ENCODE peak calls at places on chromosomes 3 and 15, in four cellular contexts. G is sigmoid colon, K is nephron progenitor cell, N is right lobe of liver. Z is an unnamed sample.

GRCh38 chr15:33735637-33736247 is 232.6 kb upstream of the CHRM5 start:
- DNase-seq in G (no peak), N (no peak), K (peak), Z (no peak)

GRCh38 chr3:195537995-195538394 is 5.1 kb downstream of the PPP1R2 start:
- DNase-seq in G (no peak), K (no peak), N (no peak), Z (no peak)

GRCh38 chr3:178513539-178514410 is 22.5 kb upstream of the KCNMB2 start:
- DNase-seq in G (no peak), N (no peak), K (no peak), Z (no peak)

GRCh38 chr3:137110392-137110996 is 152.7 kb downstream of the IL20RB start:
- DNase-seq in K (no peak), G (no peak), N (no peak), Z (no peak)

GRCh38 chr15:65421360-65422215 is 1.2 kb downstream of the IGDCC4 start:
- DNase-seq in K (peak), G (peak), N (no peak), Z (peak)

GRCh38 chr3:183540501-183541234 is 14.8 kb downstream of the KLHL6 start:
- DNase-seq in G (no peak), N (no peak), K (no peak), Z (no peak)

GRCh38 chr3:135991621-135992020 is 26.1 kb downstream of the PPP2R3A start:
- DNase-seq in G (no peak), N (no peak), K (no peak), Z (no peak)

GRCh38 chr3:52912885-52913731 is 15.8 kb upstream of the STIMATE start:
- DNase-seq in N (no peak), G (no peak), K (no peak), Z (no peak)

GRCh38 chr3:146493761-146494160 is 24.4 kb upstream of the PLSCR2 start:
- DNase-seq in N (no peak), K (no peak), G (no peak), Z (no peak)

GRCh38 chr3:64456674-64457073 is 231.1 kb downstream of the ADAMTS9 start:
- DNase-seq in G (no peak), N (no peak), K (no peak), Z (no peak)

GRCh38 chr3:136929984-136930671 is 27.7 kb upstream of the IL20RB start:
- DNase-seq in K (no peak), G (peak), N (peak), Z (no peak)

GRCh38 chr15:94674251-94674650 is 442.9 kb downstream of the MCTP2 start:
- DNase-seq in N (no peak), K (no peak), G (no peak), Z (no peak)

GRCh38 chr3:15654096-15654495 is 52.6 kb downstream of the BTD start:
- DNase-seq in N (no peak), G (no peak), K (no peak), Z (no peak)

GRCh38 chr3:41881233-41881821 is 80.6 kb downstream of the ULK4 start:
- DNase-seq in K (peak), G (no peak), N (no peak), Z (no peak)

GRCh38 chr3:49422379-49423248 is at the start of gene AMT:
- DNase-seq in K (peak), G (no peak), N (peak), Z (no peak)

GRCh38 chr15:81152799-81153198 is 18.7 kb downstream of the CFAP161 start:
- DNase-seq in G (no peak), K (no peak), N (no peak), Z (no peak)

GRCh38 chr3:37308247-37308646 is 133.9 kb upstream of the LRRFIP2 start:
- DNase-seq in K (no peak), G (no peak), N (no peak), Z (no peak)

GRCh38 chr15:65981837-65982696 is 112.8 kb downstream of the RAB11A start:
- DNase-seq in N (no peak), K (peak), G (no peak), Z (no peak)

GRCh38 chr3:50648297-50648696 is 26.4 kb upstream of the DOCK3 start:
- DNase-seq in K (peak), N (no peak), G (no peak), Z (no peak)

GRCh38 chr15:59590027-59590426 is 21.6 kb upstream of the GCNT3 start:
- DNase-seq in N (no peak), K (no peak), G (no peak), Z (no peak)

GRCh38 chr3:196502775-196503181 is 790 bp downstream of the RNF168 start:
- DNase-seq in K (peak), G (peak), N (peak), Z (no peak)

GRCh38 chr15:57160823-57161560 is 215.3 kb upstream of the CGNL1 start:
- DNase-seq in N (no peak), G (no peak), K (no peak), Z (no peak)

GRCh38 chr3:152071924-152072323 is 196.8 kb upstream of the MBNL1 start:
- DNase-seq in N (no peak), K (no peak), G (no peak), Z (no peak)

GRCh38 chr3:90015688-90016356 is 908.4 kb downstream of the EPHA3 start:
- DNase-seq in K (peak), G (no peak), N (no peak), Z (no peak)

GRCh38 chr3:30631237-30631961 is 25.0 kb downstream of the TGFBR2 start:
- DNase-seq in G (no peak), N (no peak), K (no peak), Z (no peak)

GRCh38 chr3:9831253-9831652 is 12.6 kb downstream of the RPUSD3 start:
- DNase-seq in N (no peak), G (no peak), K (no peak), Z (no peak)

GRCh38 chr15:79673416-79674123 is 223.2 kb downstream of the MTHFS start:
- DNase-seq in G (no peak), N (no peak), K (no peak), Z (no peak)

GRCh38 chr3:184126006-184126405 is 9.2 kb upstream of the EIF2B5 start:
- DNase-seq in K (no peak), G (no peak), N (no peak), Z (no peak)

GRCh38 chr3:132660056-132660744 is at the start of gene UBA5:
- DNase-seq in N (peak), K (peak), G (peak), Z (peak)

GRCh38 chr3:11188231-11188630 is 33.9 kb downstream of the HRH1 start:
- DNase-seq in K (no peak), N (no peak), G (no peak), Z (no peak)

GRCh38 chr3:44712455-44713075 is at the start of gene ZNF502:
- DNase-seq in K (peak), G (peak), N (peak), Z (peak)

GRCh38 chr3:40980467-40980866 is 218.8 kb upstream of the CTNNB1 start:
- DNase-seq in N (no peak), K (no peak), G (no peak), Z (no peak)

GRCh38 chr15:90205050-90205848 is 4.1 kb downstream of the SEMA4B start:
- DNase-seq in N (no peak), G (no peak), K (no peak), Z (no peak)

GRCh38 chr3:46868301-46868700 is 5.1 kb upstream of the MYL3 start:
- DNase-seq in K (no peak), G (no peak), N (no peak), Z (no peak)

GRCh38 chr15:32994810-32995424 is 199.6 kb downstream of the FMN1 start:
- DNase-seq in K (no peak), G (no peak), N (no peak), Z (no peak)

GRCh38 chr3:148464246-148464645 is 233.5 kb upstream of the AGTR1 start:
- DNase-seq in N (no peak), K (no peak), G (no peak), Z (no peak)

GRCh38 chr3:105532251-105532650 is 165.5 kb downstream of the ALCAM start:
- DNase-seq in N (no peak), G (no peak), K (no peak), Z (no peak)

GRCh38 chr15:35833590-35833989 is 287.6 kb upstream of the DPH6 start:
- DNase-seq in G (no peak), K (no peak), N (no peak), Z (no peak)

GRCh38 chr3:13776253-13777050 is 103.4 kb downstream of the WNT7A start:
- DNase-seq in G (no peak), K (no peak), N (peak), Z (no peak)
- TF ChIP-seq CTCF in G (no peak), K (no peak), N (no peak), Z (no peak)

GRCh38 chr3:119146578-119147375 is 812 bp downstream of the TEX55 start:
- DNase-seq in K (no peak), G (no peak), N (no peak), Z (no peak)

GRCh38 chr3:119145128-119145499 is 851 bp upstream of the TEX55 start:
- DNase-seq in N (no peak), K (no peak), G (no peak), Z (no peak)

GRCh38 chr3:119148493-119149180 is 2.7 kb downstream of the TEX55 start:
- DNase-seq in G (no peak), N (no peak), K (no peak), Z (no peak)

GRCh38 chr3:119147494-119147893 is 1.5 kb downstream of the TEX55 start:
- DNase-seq in K (no peak), N (no peak), G (no peak), Z (no peak)

GRCh38 chr3:119145500-119146167 is at the start of gene TEX55:
- DNase-seq in G (no peak), K (no peak), N (no peak), Z (no peak)
- TF ChIP-seq CTCF in G (peak), K (peak), N (peak), Z (peak)

DNA sequence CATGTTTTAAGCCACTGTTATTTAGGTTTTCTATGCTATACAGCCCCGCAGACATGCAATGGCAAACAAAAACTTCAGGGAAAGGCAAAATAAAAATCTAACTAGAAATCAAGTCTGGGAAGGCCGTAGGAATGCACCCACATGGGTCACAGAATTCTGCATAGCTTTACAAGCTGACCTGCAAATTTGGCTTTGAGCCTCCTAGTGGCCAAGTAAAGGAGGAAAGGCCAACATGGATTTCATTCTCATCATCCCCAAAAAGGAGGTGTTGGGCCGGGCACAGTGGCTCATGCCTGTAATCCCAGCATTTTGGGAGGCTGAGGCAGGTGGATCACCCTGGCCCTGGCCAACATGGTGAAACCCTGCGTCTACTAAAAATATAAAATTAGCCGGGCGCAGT is 124.3 kb downstream of the FBLN2 start:
- DNase-seq in K (no peak), G (no peak), N (no peak), Z (no peak)
- TF ChIP-seq CTCF in K (no peak), G (no peak), N (peak), Z (peak)

GRCh38 chr3:172040078-172040975 is 949 bp downstream of the FNDC3B start:
- DNase-seq in N (peak), K (peak), G (peak), Z (peak)
- TF ChIP-seq CTCF in N (no peak), K (no peak), G (no peak), Z (peak)

DNA sequence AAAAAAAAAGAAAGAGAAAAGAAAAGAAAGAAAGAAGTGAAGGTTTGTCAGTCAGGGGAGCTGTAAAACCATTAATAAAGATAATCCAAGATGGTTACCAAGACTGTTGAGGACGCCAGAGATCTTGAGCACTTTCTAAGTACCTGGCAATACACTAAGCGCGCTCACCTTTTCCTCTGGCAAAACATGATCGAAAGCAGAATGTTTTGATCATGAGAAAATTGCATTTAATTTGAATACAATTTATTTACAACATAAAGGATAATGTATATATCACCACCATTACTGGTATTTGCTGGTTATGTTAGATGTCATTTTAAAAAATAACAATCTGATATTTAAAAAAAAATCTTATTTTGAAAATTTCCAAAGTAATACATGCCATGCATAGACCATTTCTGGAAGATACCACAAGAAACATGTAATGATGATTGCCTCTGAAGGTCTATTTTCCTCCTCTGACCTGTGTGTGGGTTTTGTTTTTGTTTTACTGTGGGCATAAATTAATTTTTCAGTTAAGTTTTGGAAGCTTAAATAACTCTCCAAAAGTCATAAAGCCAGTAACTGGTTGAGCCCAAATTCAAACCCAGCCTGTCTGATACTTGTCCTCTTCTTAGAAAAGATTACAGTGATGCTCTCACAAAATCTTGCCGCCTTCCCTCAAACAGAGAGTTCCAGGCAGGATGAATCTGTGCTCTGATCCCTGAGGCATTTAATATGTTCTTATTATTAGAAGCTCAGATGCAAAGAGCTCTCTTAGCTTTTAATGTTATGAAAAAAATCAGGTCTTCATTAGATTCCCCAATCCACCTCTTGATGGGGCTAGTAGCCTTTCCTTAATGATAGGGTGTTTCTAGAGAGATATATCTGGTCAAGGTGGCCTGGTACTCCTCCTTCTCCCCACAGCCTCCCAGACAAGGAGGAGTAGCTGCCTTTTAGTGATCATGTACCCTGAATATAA is 2.0 kb downstream of the B2M start:
- DNase-seq in K (no peak), N (no peak), G (no peak), Z (no peak)
- TF ChIP-seq CTCF in K (no peak), N (peak), G (no peak), Z (peak)

Z was measured in chondrocyte.